ENCODE peak calls at places on chromosomes 5 and 9, in seven cellular contexts. One of them, this sample, is unnamed.

GRCh38 chr5:107542831-107543231 is 127.9 kb downstream of the EFNA5 start:
- DNase-seq in HCT116: no peak
- DNase-seq in prostate gland: peak; percentile 82
- DNase-seq in GM23338: no peak
- DNase-seq in spleen: no peak
- DNase-seq in Panc1: no peak
- DNase-seq in esophagus muscularis mucosa: peak; percentile 96
- DNase-seq in this sample: peak; percentile 76

GRCh38 chr5:142512041-142512679 is 173.7 kb downstream of the FGF1 start:
- DNase-seq in HCT116: no peak
- DNase-seq in prostate gland: no peak
- DNase-seq in GM23338: no peak
- DNase-seq in spleen: no peak
- DNase-seq in Panc1: no peak
- DNase-seq in esophagus muscularis mucosa: no peak
- DNase-seq in this sample: no peak

GRCh38 chr5:109062669-109063068 is 315.0 kb downstream of the FER start:
- DNase-seq in HCT116: no peak
- DNase-seq in prostate gland: no peak
- DNase-seq in GM23338: no peak
- DNase-seq in spleen: no peak
- DNase-seq in Panc1: no peak
- DNase-seq in esophagus muscularis mucosa: no peak
- DNase-seq in this sample: no peak

GRCh38 chr9:130028493-130029222 is 14.3 kb downstream of the FNBP1 start:
- DNase-seq in HCT116: no peak
- DNase-seq in prostate gland: no peak
- DNase-seq in GM23338: no peak
- DNase-seq in spleen: no peak
- DNase-seq in Panc1: no peak
- DNase-seq in esophagus muscularis mucosa: no peak
- DNase-seq in this sample: peak; percentile 68

GRCh38 chr9:89850633-89851325 is 246.0 kb downstream of the GADD45G start:
- DNase-seq in HCT116: no peak
- DNase-seq in prostate gland: peak; percentile 88
- DNase-seq in GM23338: no peak
- DNase-seq in spleen: peak; percentile 17
- DNase-seq in Panc1: no peak
- DNase-seq in esophagus muscularis mucosa: no peak
- DNase-seq in this sample: no peak

GRCh38 chr5:143248822-143249579 is 154.5 kb downstream of the NR3C1 start:
- DNase-seq in HCT116: no peak
- DNase-seq in prostate gland: no peak
- DNase-seq in GM23338: no peak
- DNase-seq in spleen: no peak
- DNase-seq in Panc1: no peak
- DNase-seq in esophagus muscularis mucosa: no peak
- DNase-seq in this sample: no peak

GRCh38 chr9:134059661-134060395 is 8.0 kb downstream of the BRD3 start:
- DNase-seq in HCT116: no peak
- DNase-seq in prostate gland: no peak
- DNase-seq in GM23338: no peak
- DNase-seq in spleen: peak; percentile 87
- DNase-seq in Panc1: no peak
- DNase-seq in esophagus muscularis mucosa: no peak
- DNase-seq in this sample: no peak

GRCh38 chr9:127711831-127712274 is 3.6 kb downstream of the PTRH1 start:
- DNase-seq in HCT116: no peak
- DNase-seq in prostate gland: no peak
- DNase-seq in GM23338: peak; percentile 68
- DNase-seq in spleen: no peak
- DNase-seq in Panc1: no peak
- DNase-seq in esophagus muscularis mucosa: no peak
- DNase-seq in this sample: no peak

GRCh38 chr5:81269751-81270686 is 31.4 kb upstream of the ZCCHC9 start:
- DNase-seq in HCT116: no peak
- DNase-seq in prostate gland: no peak
- DNase-seq in GM23338: peak; percentile 66
- DNase-seq in spleen: no peak
- DNase-seq in Panc1: no peak
- DNase-seq in esophagus muscularis mucosa: no peak
- DNase-seq in this sample: no peak

GRCh38 chr5:111857067-111857466 is 100.1 kb upstream of the NREP start:
- DNase-seq in HCT116: no peak
- DNase-seq in prostate gland: no peak
- DNase-seq in GM23338: no peak
- DNase-seq in spleen: no peak
- DNase-seq in Panc1: no peak
- DNase-seq in esophagus muscularis mucosa: no peak
- DNase-seq in this sample: no peak

GRCh38 chr5:65108786-65109743 is 340.3 kb downstream of the CWC27 start:
- DNase-seq in HCT116: no peak
- DNase-seq in prostate gland: no peak
- DNase-seq in GM23338: no peak
- DNase-seq in spleen: no peak
- DNase-seq in Panc1: no peak
- DNase-seq in esophagus muscularis mucosa: no peak
- DNase-seq in this sample: no peak

GRCh38 chr5:94830520-94830919 is 212.1 kb downstream of the SLF1 start:
- DNase-seq in HCT116: peak; percentile 8
- DNase-seq in prostate gland: no peak
- DNase-seq in GM23338: peak; percentile 54
- DNase-seq in spleen: no peak
- DNase-seq in Panc1: no peak
- DNase-seq in esophagus muscularis mucosa: no peak
- DNase-seq in this sample: peak; percentile 20

GRCh38 chr5:55149396-55149795 is 10.6 kb upstream of the GPX8 start:
- DNase-seq in HCT116: no peak
- DNase-seq in prostate gland: no peak
- DNase-seq in GM23338: no peak
- DNase-seq in spleen: no peak
- DNase-seq in Panc1: no peak
- DNase-seq in esophagus muscularis mucosa: peak; percentile 55
- DNase-seq in this sample: no peak

GRCh38 chr5:169637085-169637855 is at the start of gene DOCK2:
- DNase-seq in HCT116: no peak
- DNase-seq in prostate gland: no peak
- DNase-seq in GM23338: peak; percentile 59
- DNase-seq in spleen: peak; percentile 96
- DNase-seq in Panc1: no peak
- DNase-seq in esophagus muscularis mucosa: no peak
- DNase-seq in this sample: no peak

GRCh38 chr9:13665418-13666066 is 386.1 kb upstream of the MPDZ start:
- DNase-seq in HCT116: no peak
- DNase-seq in prostate gland: no peak
- DNase-seq in GM23338: no peak
- DNase-seq in spleen: no peak
- DNase-seq in Panc1: no peak
- DNase-seq in esophagus muscularis mucosa: no peak
- DNase-seq in this sample: no peak

GRCh38 chr9:79053613-79054012 is 518.2 kb upstream of the TLE4 start:
- DNase-seq in HCT116: no peak
- DNase-seq in prostate gland: no peak
- DNase-seq in GM23338: no peak
- DNase-seq in spleen: no peak
- DNase-seq in Panc1: no peak
- DNase-seq in esophagus muscularis mucosa: no peak
- DNase-seq in this sample: no peak

GRCh38 chr5:6176294-6176693 is 202.1 kb downstream of the MED10 start:
- DNase-seq in HCT116: no peak
- DNase-seq in prostate gland: no peak
- DNase-seq in GM23338: no peak
- DNase-seq in spleen: no peak
- DNase-seq in Panc1: no peak
- DNase-seq in esophagus muscularis mucosa: peak; percentile 88
- DNase-seq in this sample: no peak

GRCh38 chr9:108665856-108666784 is 189.7 kb downstream of the ACTL7B start:
- DNase-seq in HCT116: no peak
- DNase-seq in prostate gland: no peak
- DNase-seq in GM23338: no peak
- DNase-seq in spleen: no peak
- DNase-seq in Panc1: no peak
- DNase-seq in esophagus muscularis mucosa: no peak
- DNase-seq in this sample: no peak

GRCh38 chr5:71461360-71461759 is 5.9 kb downstream of the BDP1 start:
- DNase-seq in HCT116: no peak
- DNase-seq in prostate gland: no peak
- DNase-seq in GM23338: no peak
- DNase-seq in spleen: no peak
- DNase-seq in Panc1: no peak
- DNase-seq in esophagus muscularis mucosa: no peak
- DNase-seq in this sample: no peak

GRCh38 chr5:179309383-179309670 is 35.9 kb downstream of the ADAMTS2 start:
- DNase-seq in HCT116: no peak
- DNase-seq in prostate gland: no peak
- DNase-seq in GM23338: no peak
- DNase-seq in spleen: no peak
- DNase-seq in Panc1: no peak
- DNase-seq in esophagus muscularis mucosa: no peak
- DNase-seq in this sample: no peak

GRCh38 chr9:137160716-137161557 is 8.9 kb downstream of the LRRC26 start:
- DNase-seq in HCT116: no peak
- DNase-seq in prostate gland: no peak
- DNase-seq in GM23338: peak; percentile 84
- DNase-seq in spleen: no peak
- DNase-seq in Panc1: no peak
- DNase-seq in esophagus muscularis mucosa: no peak
- DNase-seq in this sample: no peak
- H3K27me3 ChIP-seq in HCT116: no peaks in the 10 kb centered on the region
- H3K27me3 ChIP-seq in prostate gland: peaks cover 7% of the 10 kb centered on the region
- H3K27me3 ChIP-seq in GM23338: peaks cover 83% of the 10 kb centered on the region
- H3K27me3 ChIP-seq in spleen: peaks cover 100% of the 10 kb centered on the region
- H3K27me3 ChIP-seq in Panc1: no peaks in the 10 kb centered on the region
- H3K27me3 ChIP-seq in esophagus muscularis mucosa: peaks cover 93% of the 10 kb centered on the region
- H3K27me3 ChIP-seq in this sample: peaks cover 12% of the 10 kb centered on the region

DNA sequence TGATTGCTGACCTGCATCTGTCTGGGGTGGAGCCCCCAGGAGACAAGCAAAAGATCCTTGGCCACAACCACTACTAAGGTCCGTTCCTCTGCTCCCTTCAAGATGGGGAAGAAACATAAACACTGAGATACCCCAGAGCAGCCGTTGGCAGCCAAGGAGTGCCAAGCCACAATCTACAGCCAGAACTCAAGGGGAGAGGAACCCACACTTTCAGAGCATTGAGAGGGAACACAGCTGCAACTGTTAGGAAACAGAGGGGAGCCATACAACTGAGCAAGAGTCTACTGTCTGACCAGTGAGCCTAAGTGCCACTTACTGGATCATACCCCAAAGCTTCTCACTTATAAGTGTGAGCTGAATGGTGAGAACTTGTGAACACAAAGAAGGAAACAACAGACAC is 44.6 kb upstream of the ADRB2 start:
- DNase-seq in HCT116: no peak
- DNase-seq in prostate gland: no peak
- DNase-seq in GM23338: no peak
- DNase-seq in spleen: no peak
- DNase-seq in Panc1: no peak
- DNase-seq in esophagus muscularis mucosa: no peak
- DNase-seq in this sample: no peak
- TF ChIP-seq POLR2AphosphoS5 in HCT116: no peak
- TF ChIP-seq POLR2AphosphoS5 in prostate gland: no peak
- TF ChIP-seq POLR2AphosphoS5 in GM23338: no peak
- TF ChIP-seq POLR2AphosphoS5 in spleen: no peak
- TF ChIP-seq POLR2AphosphoS5 in Panc1: no peak
- TF ChIP-seq POLR2AphosphoS5 in esophagus muscularis mucosa: no peak
- TF ChIP-seq POLR2AphosphoS5 in this sample: no peak

GRCh38 chr9:967851-968641 is 8.4 kb upstream of the DMRT3 start:
- DNase-seq in HCT116: no peak
- DNase-seq in prostate gland: no peak
- DNase-seq in GM23338: peak; percentile 75
- DNase-seq in spleen: no peak
- DNase-seq in Panc1: no peak
- DNase-seq in esophagus muscularis mucosa: peak; percentile 62
- DNase-seq in this sample: no peak

GRCh38 chr9:965497-965896 is 11.0 kb upstream of the DMRT3 start:
- DNase-seq in HCT116: no peak
- DNase-seq in prostate gland: no peak
- DNase-seq in GM23338: no peak
- DNase-seq in spleen: no peak
- DNase-seq in Panc1: no peak
- DNase-seq in esophagus muscularis mucosa: peak; percentile 89
- DNase-seq in this sample: no peak

GRCh38 chr9:967436-967835 is 9.0 kb upstream of the DMRT3 start:
- DNase-seq in HCT116: no peak
- DNase-seq in prostate gland: no peak
- DNase-seq in GM23338: peak; percentile 76
- DNase-seq in spleen: no peak
- DNase-seq in Panc1: no peak
- DNase-seq in esophagus muscularis mucosa: peak; percentile 68
- DNase-seq in this sample: no peak

GRCh38 chr9:969310-969692 is 7.2 kb upstream of the DMRT3 start:
- DNase-seq in HCT116: no peak
- DNase-seq in prostate gland: no peak
- DNase-seq in GM23338: peak; percentile 26
- DNase-seq in spleen: no peak
- DNase-seq in Panc1: no peak
- DNase-seq in esophagus muscularis mucosa: peak; percentile 31
- DNase-seq in this sample: no peak

GRCh38 chr9:966936-967335 is 9.5 kb upstream of the DMRT3 start:
- DNase-seq in HCT116: no peak
- DNase-seq in prostate gland: no peak
- DNase-seq in GM23338: no peak
- DNase-seq in spleen: no peak
- DNase-seq in Panc1: no peak
- DNase-seq in esophagus muscularis mucosa: peak; percentile 60
- DNase-seq in this sample: no peak
- H3K27me3 ChIP-seq in HCT116: peaks cover 23% of the 10 kb centered on the region
- H3K27me3 ChIP-seq in prostate gland: peaks cover 51% of the 10 kb centered on the region
- H3K27me3 ChIP-seq in GM23338: peaks cover 74% of the 10 kb centered on the region
- H3K27me3 ChIP-seq in spleen: peaks cover 100% of the 10 kb centered on the region
- H3K27me3 ChIP-seq in Panc1: no peaks in the 10 kb centered on the region
- H3K27me3 ChIP-seq in esophagus muscularis mucosa: peaks cover 66% of the 10 kb centered on the region
- H3K27me3 ChIP-seq in this sample: peaks cover 76% of the 10 kb centered on the region

GRCh38 chr9:105694848-105695581 is 674 bp downstream of the TMEM38B start:
- DNase-seq in HCT116: no peak
- DNase-seq in prostate gland: peak; percentile 65
- DNase-seq in GM23338: peak; percentile 80
- DNase-seq in spleen: peak; percentile 91
- DNase-seq in Panc1: peak; percentile 43
- DNase-seq in esophagus muscularis mucosa: no peak
- DNase-seq in this sample: peak; percentile 65
- TF ChIP-seq POLR2AphosphoS5 in HCT116: no peak
- TF ChIP-seq POLR2AphosphoS5 in prostate gland: peak; percentile 51
- TF ChIP-seq POLR2AphosphoS5 in GM23338: no peak
- TF ChIP-seq POLR2AphosphoS5 in spleen: peak; percentile 37
- TF ChIP-seq POLR2AphosphoS5 in Panc1: no peak
- TF ChIP-seq POLR2AphosphoS5 in esophagus muscularis mucosa: no peak
- TF ChIP-seq POLR2AphosphoS5 in this sample: no peak

This sample was measured in endothelial cell of umbilical vein.